ENCODE peak calls at places on chromosomes 6 and 20, in eight cellular contexts. E is GM23248, Y is H9, Q is astrocyte, T is K562, O is fibroblast of lung, W is PC-3, D is MM.1S. L is an unnamed sample.

GRCh38 chr20:13006825-13007224 is 1.9 kb upstream of the SPTLC3 start:
- DNase-seq in Y (no peak), E (peak; percentile 71), O (peak; percentile 94), T (no peak), D (no peak), W (peak; percentile 95), Q (peak; percentile 67), L (no peak)

GRCh38 chr6:12886961-12887775 is 170.6 kb downstream of the PHACTR1 start:
- DNase-seq in Q (peak; percentile 42), D (no peak), Y (peak; percentile 65), W (peak; percentile 11), O (no peak), T (no peak), E (peak; percentile 51), L (no peak)

GRCh38 chr6:85008311-85009015 is 244.1 kb upstream of the TBX18 start:
- DNase-seq in E (peak; percentile 77), O (peak; percentile 64), Q (no peak), T (no peak), W (peak; percentile 27), D (no peak), Y (no peak), L (no peak)

GRCh38 chr20:12069181-12069580 is 151.5 kb downstream of the BTBD3 start:
- DNase-seq in W (no peak), T (no peak), O (no peak), D (no peak), Q (no peak), Y (no peak), E (no peak), L (no peak)

GRCh38 chr6:68876792-68877493 is 241.9 kb downstream of the ADGRB3 start:
- DNase-seq in Q (peak; percentile 6), D (peak; percentile 22), Y (no peak), W (peak; percentile 35), E (peak; percentile 43), O (peak; percentile 53), T (peak; percentile 39), L (no peak)

GRCh38 chr6:85672050-85672449 is 29.4 kb upstream of the SYNCRIP start:
- DNase-seq in Y (peak; percentile 33), Q (no peak), T (peak; percentile 31), D (no peak), W (no peak), E (no peak), O (no peak), L (no peak)

GRCh38 chr20:51583499-51583898 is 41.0 kb upstream of the NFATC2 start:
- DNase-seq in Y (no peak), O (no peak), D (no peak), T (no peak), W (no peak), E (no peak), Q (no peak), L (no peak)

GRCh38 chr6:56955171-56956155 is 556 bp downstream of the BEND6 start:
- DNase-seq in Q (peak; percentile 80), W (peak; percentile 96), D (peak; percentile 90), E (peak; percentile 94), O (peak; percentile 93), Y (peak; percentile 96), T (peak; percentile 95), L (peak; percentile 86)

GRCh38 chr6:170268216-170269129 is 22.4 kb downstream of the DLL1 start:
- DNase-seq in W (no peak), T (no peak), E (no peak), D (no peak), Y (no peak), O (no peak), Q (no peak), L (peak; percentile 69)

GRCh38 chr6:170265655-170266054 is 25.2 kb downstream of the DLL1 start:
- DNase-seq in Y (no peak), T (peak; percentile 16), Q (no peak), D (no peak), E (no peak), W (peak; percentile 7), O (peak; percentile 42), L (peak; percentile 66)

GRCh38 chr6:170267688-170268087 is 23.2 kb downstream of the DLL1 start:
- DNase-seq in D (no peak), Q (no peak), O (no peak), E (no peak), W (no peak), T (no peak), Y (no peak), L (peak; percentile 29)

GRCh38 chr6:170264086-170264485 is 26.8 kb downstream of the DLL1 start:
- DNase-seq in W (no peak), T (no peak), E (no peak), Y (no peak), Q (no peak), D (no peak), O (no peak), L (peak; percentile 38)

DNA sequence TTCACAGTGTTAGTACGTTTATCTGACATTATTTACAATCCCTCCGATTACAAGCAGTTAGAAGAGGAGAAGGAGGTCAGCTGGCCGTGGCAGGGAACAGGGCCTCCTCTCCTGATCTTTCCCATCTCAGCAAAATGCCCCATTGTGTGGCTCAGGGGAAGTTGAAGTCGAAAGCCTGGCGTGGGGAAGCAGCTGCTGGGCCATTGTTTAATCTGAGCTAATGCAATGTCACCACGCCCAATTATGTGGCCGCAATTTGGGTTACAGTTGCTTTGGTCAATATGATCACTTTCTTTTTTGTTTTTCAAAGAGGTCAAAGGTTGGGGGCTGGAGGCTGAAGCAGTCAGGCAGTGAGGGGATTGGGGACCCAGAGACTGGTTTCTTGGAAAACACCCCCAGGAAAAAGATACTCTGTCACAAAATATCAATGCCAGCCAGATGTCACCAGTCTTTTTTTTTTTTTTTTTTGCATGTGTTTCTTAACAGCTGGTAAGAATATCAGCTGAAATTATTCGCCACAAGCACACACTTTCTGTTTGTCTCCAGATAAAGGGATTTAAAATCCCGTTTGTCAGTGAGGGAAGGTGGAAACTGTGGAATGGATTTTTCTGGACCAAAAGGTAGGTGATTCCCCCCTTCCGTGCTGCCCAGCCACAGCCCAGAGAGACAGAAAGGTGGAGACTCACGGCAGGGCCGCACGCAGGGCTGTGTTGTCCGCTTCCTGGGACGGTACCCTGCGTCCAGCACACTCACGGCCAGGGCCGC is 24.6 kb downstream of the DLL1 start:
- DNase-seq in E (no peak), T (no peak), D (no peak), Y (no peak), O (peak; percentile 35), Q (no peak), W (peak; percentile 14), L (peak; percentile 59)
- H3K9ac ChIP-seq in E (no peak overlapping the region), T (no peak overlapping the region), D (no peak overlapping the region), Y (no peak overlapping the region), O (no peak overlapping the region), Q (no peak overlapping the region), W (no peak overlapping the region), L (no peak overlapping the region)

DNA sequence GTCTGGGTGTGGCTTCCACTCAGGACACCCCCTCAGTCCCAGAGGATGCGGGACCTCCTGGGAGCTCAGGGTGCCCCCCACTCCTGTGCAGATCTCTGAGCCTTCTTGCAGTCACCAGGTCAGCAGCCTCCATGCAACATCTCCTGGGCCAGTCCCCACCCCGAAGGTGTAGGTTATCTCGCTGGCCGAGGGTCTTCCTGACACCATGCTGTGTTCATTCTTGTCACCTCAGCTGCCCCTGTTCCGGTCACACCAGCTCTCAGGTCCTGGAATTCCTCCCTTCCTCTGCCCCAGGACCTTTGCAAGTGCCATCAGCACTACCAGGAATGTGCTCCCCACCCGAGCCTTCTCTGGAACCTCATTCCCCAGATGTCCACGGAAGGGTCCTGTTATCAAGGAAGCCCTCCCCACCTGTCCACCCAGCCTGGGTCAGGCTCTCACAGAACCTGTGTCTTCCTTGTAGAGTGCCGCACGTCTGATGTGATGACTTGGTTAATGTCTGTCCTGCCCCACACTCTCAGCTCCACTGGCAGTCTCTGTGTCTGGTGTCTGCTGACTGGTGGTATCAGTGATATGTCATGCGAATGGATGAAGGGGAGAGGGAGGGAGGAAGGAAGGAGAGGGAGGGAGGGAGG is 329.6 kb downstream of the TAF4 start:
- DNase-seq in D (no peak), Q (no peak), O (no peak), W (no peak), E (no peak), T (no peak), Y (no peak), L (peak; percentile 19)
- H3K9ac ChIP-seq in D (no peak overlapping the region), Q (no peak overlapping the region), O (no peak overlapping the region), W (no peak overlapping the region), E (no peak overlapping the region), T (no peak overlapping the region), Y (no peak overlapping the region), L (no peak overlapping the region)

GRCh38 chr20:17678295-17678694 is 3.7 kb downstream of the RRBP1 start:
- DNase-seq in D (no peak), O (peak; percentile 15), W (no peak), Q (no peak), T (peak; percentile 56), E (no peak), Y (no peak), L (no peak)

GRCh38 chr20:17676378-17676759 is 5.7 kb downstream of the RRBP1 start:
- DNase-seq in E (no peak), W (no peak), O (no peak), Y (no peak), Q (no peak), T (no peak), D (no peak), L (no peak)

GRCh38 chr20:17675519-17676377 is 6.3 kb downstream of the RRBP1 start:
- DNase-seq in Q (no peak), E (no peak), O (no peak), W (no peak), T (no peak), D (no peak), Y (no peak), L (no peak)

GRCh38 chr20:17678886-17679285 is 3.2 kb downstream of the RRBP1 start:
- DNase-seq in D (no peak), Q (no peak), W (no peak), T (no peak), O (no peak), E (no peak), Y (no peak), L (no peak)

DNA sequence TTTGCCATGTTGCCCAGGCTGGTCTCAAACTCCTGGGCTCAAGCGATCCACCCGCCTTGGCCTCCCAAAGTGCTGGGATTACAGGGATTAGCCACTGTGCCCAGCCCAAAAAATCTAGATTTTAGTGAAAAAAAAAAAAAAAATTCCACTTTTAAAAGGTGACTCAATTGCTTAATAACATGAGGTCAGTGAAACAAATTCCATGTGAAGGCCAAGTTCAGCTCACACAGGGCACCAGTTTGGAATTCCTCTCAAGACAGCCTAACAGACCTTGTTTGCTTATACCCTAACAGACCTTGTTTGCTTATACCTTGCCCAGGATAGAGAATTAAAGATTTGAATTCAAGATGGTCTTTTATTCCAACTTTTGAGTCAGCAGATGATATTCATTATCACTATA is 5.1 kb downstream of the RRBP1 start:
- DNase-seq in E (peak; percentile 74), O (no peak), Q (no peak), T (no peak), D (no peak), W (no peak), Y (no peak), L (no peak)
- H3K9ac ChIP-seq in E (peak overlapping the region; percentile 49), O (no peak overlapping the region), Q (no peak overlapping the region), T (no peak overlapping the region), D (no peak overlapping the region), W (no peak overlapping the region), Y (no peak overlapping the region), L (no peak overlapping the region)

GRCh38 chr6:151093706-151094105 is 146.1 kb upstream of the AKAP12 start:
- DNase-seq in T (no peak), Y (no peak), D (no peak), Q (no peak), O (no peak), W (no peak), E (no peak), L (no peak)

GRCh38 chr6:151091571-151091970 is 148.2 kb upstream of the AKAP12 start:
- DNase-seq in O (no peak), Y (no peak), D (no peak), E (no peak), Q (no peak), W (peak; percentile 76), T (no peak), L (no peak)

GRCh38 chr6:151095538-151096254 is 144.1 kb upstream of the AKAP12 start:
- DNase-seq in Q (no peak), D (no peak), Y (no peak), E (no peak), O (no peak), T (no peak), W (no peak), L (no peak)

GRCh38 chr6:151089916-151090443 is 149.8 kb upstream of the AKAP12 start:
- DNase-seq in O (no peak), Y (no peak), D (no peak), E (no peak), Q (no peak), T (no peak), W (no peak), L (no peak)

DNA sequence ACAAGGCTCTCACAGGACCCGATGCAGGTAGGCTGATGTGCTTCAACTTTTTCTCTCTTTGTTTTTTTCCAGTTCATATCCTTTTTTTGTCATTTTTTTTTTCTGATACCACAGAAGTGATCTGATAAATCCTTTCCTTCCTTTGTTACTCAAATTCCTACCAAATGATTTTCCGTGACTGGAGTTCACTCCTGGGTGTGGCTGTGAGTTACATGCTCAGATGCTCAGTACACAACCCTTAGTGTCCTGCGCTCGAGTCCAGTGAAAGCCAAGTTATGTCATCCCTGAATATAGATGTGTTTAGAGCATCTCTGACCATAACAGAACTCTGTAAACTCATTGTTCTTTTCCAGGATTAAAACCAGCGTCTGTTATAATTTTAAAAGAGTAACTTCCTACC is 147.2 kb upstream of the AKAP12 start:
- DNase-seq in E (no peak), Q (peak; percentile 25), D (no peak), Y (no peak), O (no peak), T (no peak), W (peak; percentile 25), L (no peak)
- H3K9ac ChIP-seq in E (no peak overlapping the region), Q (no peak overlapping the region), D (no peak overlapping the region), Y (no peak overlapping the region), O (no peak overlapping the region), T (no peak overlapping the region), W (peak overlapping the region; percentile 66), L (no peak overlapping the region)